ENCODE peak calls at places on chromosome 16, in five cellular contexts. One of them, this sample, is unnamed.

GRCh38 chr16:322476-323143 is 29.9 kb downstream of the AXIN1 start:
- DNase-seq in GM12878: no peak
- DNase-seq in HepG2: no peak
- DNase-seq in K562: no peak
- DNase-seq in H1: no peak
- DNase-seq in this sample: no peak

GRCh38 chr16:67529639-67530012 is 997 bp downstream of the RIPOR1 start:
- DNase-seq in GM12878: no peak
- DNase-seq in HepG2: no peak
- DNase-seq in H1: no peak
- DNase-seq in K562: no peak
- DNase-seq in this sample: peak; percentile 44

GRCh38 chr16:66878067-66878466 is 2.2 kb upstream of the PDP2 start:
- DNase-seq in K562: no peak
- DNase-seq in GM12878: no peak
- DNase-seq in H1: no peak
- DNase-seq in HepG2: no peak
- DNase-seq in this sample: no peak

GRCh38 chr16:48609453-48610023 is 442 bp downstream of the N4BP1 start:
- DNase-seq in K562: peak; percentile 66
- DNase-seq in H1: peak; percentile 66
- DNase-seq in HepG2: no peak
- DNase-seq in GM12878: no peak
- DNase-seq in this sample: peak; percentile 63

GRCh38 chr16:81551821-81552304 is 107.3 kb downstream of the CMIP start:
- DNase-seq in HepG2: no peak
- DNase-seq in K562: peak; percentile 35
- DNase-seq in GM12878: no peak
- DNase-seq in H1: no peak
- DNase-seq in this sample: no peak

GRCh38 chr16:53372942-53373871 is 61.1 kb upstream of the RBL2 start:
- DNase-seq in GM12878: no peak
- DNase-seq in K562: peak; percentile 39
- DNase-seq in HepG2: no peak
- DNase-seq in H1: peak; percentile 87
- DNase-seq in this sample: peak; percentile 91

GRCh38 chr16:53091508-53092211 is 36.9 kb downstream of the CHD9 start:
- DNase-seq in HepG2: no peak
- DNase-seq in K562: no peak
- DNase-seq in H1: no peak
- DNase-seq in GM12878: peak; percentile 72
- DNase-seq in this sample: peak; percentile 76

GRCh38 chr16:86826931-86827330 is 248.6 kb downstream of the FOXL1 start:
- DNase-seq in GM12878: no peak
- DNase-seq in K562: no peak
- DNase-seq in H1: no peak
- DNase-seq in HepG2: no peak
- DNase-seq in this sample: peak; percentile 86

GRCh38 chr16:20175358-20175757 is 101.7 kb upstream of the GPR139 start:
- DNase-seq in K562: no peak
- DNase-seq in HepG2: no peak
- DNase-seq in GM12878: peak; percentile 27
- DNase-seq in H1: no peak
- DNase-seq in this sample: peak; percentile 72

GRCh38 chr16:3461120-3461519 is 17.6 kb downstream of the NAA60 start:
- DNase-seq in K562: no peak
- DNase-seq in GM12878: no peak
- DNase-seq in H1: no peak
- DNase-seq in HepG2: no peak
- DNase-seq in this sample: no peak

GRCh38 chr16:75763250-75763649 is 37.0 kb upstream of the CPHXL start:
- DNase-seq in H1: no peak
- DNase-seq in GM12878: no peak
- DNase-seq in K562: no peak
- DNase-seq in HepG2: no peak
- DNase-seq in this sample: peak; percentile 17

GRCh38 chr16:83901101-83901500 is 2.2 kb downstream of the MLYCD start:
- DNase-seq in HepG2: no peak
- DNase-seq in H1: no peak
- DNase-seq in GM12878: no peak
- DNase-seq in K562: no peak
- DNase-seq in this sample: no peak

GRCh38 chr16:77739493-77739892 is 17.2 kb downstream of the NUDT7 start:
- DNase-seq in GM12878: no peak
- DNase-seq in HepG2: no peak
- DNase-seq in K562: no peak
- DNase-seq in H1: no peak
- DNase-seq in this sample: no peak

GRCh38 chr16:24775455-24775854 is 46.0 kb downstream of the TNRC6A start:
- DNase-seq in H1: no peak
- DNase-seq in GM12878: no peak
- DNase-seq in HepG2: no peak
- DNase-seq in K562: no peak
- DNase-seq in this sample: no peak

GRCh38 chr16:70157105-70157476 is 16.5 kb upstream of the CLEC18C start:
- DNase-seq in K562: peak; percentile 9
- DNase-seq in GM12878: no peak
- DNase-seq in HepG2: no peak
- DNase-seq in H1: no peak
- DNase-seq in this sample: no peak

GRCh38 chr16:74903882-74904678 is 80.8 kb downstream of the WDR59 start:
- DNase-seq in H1: no peak
- DNase-seq in K562: no peak
- DNase-seq in HepG2: no peak
- DNase-seq in GM12878: no peak
- DNase-seq in this sample: no peak

GRCh38 chr16:2926660-2927646 is 15.2 kb downstream of the FLYWCH1 start:
- DNase-seq in GM12878: no peak
- DNase-seq in HepG2: peak; percentile 74
- DNase-seq in H1: peak; percentile 93
- DNase-seq in K562: peak; percentile 77
- DNase-seq in this sample: peak; percentile 96

GRCh38 chr16:70780546-70780945 is 20.4 kb downstream of the VAC14 start:
- DNase-seq in H1: no peak
- DNase-seq in GM12878: no peak
- DNase-seq in HepG2: no peak
- DNase-seq in K562: no peak
- DNase-seq in this sample: no peak

GRCh38 chr16:75074920-75075687 is 41.5 kb downstream of the LDHD start:
- DNase-seq in GM12878: peak; percentile 96
- DNase-seq in K562: peak; percentile 63
- DNase-seq in HepG2: no peak
- DNase-seq in H1: no peak
- DNase-seq in this sample: no peak

GRCh38 chr16:68200120-68200783 is 35.7 kb downstream of the ESRP2 start:
- DNase-seq in HepG2: no peak
- DNase-seq in H1: no peak
- DNase-seq in GM12878: no peak
- DNase-seq in K562: no peak
- DNase-seq in this sample: no peak

GRCh38 chr16:50293994-50294855 is 27.9 kb downstream of the ADCY7 start:
- DNase-seq in HepG2: no peak
- DNase-seq in H1: no peak
- DNase-seq in GM12878: no peak
- DNase-seq in K562: no peak
- DNase-seq in this sample: no peak

GRCh38 chr16:50290856-50291255 is 24.5 kb downstream of the ADCY7 start:
- DNase-seq in K562: no peak
- DNase-seq in HepG2: no peak
- DNase-seq in H1: no peak
- DNase-seq in GM12878: no peak
- DNase-seq in this sample: no peak

GRCh38 chr16:50292566-50292948 is 26.2 kb downstream of the ADCY7 start:
- DNase-seq in HepG2: no peak
- DNase-seq in GM12878: no peak
- DNase-seq in K562: no peak
- DNase-seq in H1: no peak
- DNase-seq in this sample: no peak

GRCh38 chr16:50291719-50292565 is 25.6 kb downstream of the ADCY7 start:
- DNase-seq in H1: no peak
- DNase-seq in HepG2: peak; percentile 59
- DNase-seq in K562: no peak
- DNase-seq in GM12878: no peak
- DNase-seq in this sample: no peak

DNA sequence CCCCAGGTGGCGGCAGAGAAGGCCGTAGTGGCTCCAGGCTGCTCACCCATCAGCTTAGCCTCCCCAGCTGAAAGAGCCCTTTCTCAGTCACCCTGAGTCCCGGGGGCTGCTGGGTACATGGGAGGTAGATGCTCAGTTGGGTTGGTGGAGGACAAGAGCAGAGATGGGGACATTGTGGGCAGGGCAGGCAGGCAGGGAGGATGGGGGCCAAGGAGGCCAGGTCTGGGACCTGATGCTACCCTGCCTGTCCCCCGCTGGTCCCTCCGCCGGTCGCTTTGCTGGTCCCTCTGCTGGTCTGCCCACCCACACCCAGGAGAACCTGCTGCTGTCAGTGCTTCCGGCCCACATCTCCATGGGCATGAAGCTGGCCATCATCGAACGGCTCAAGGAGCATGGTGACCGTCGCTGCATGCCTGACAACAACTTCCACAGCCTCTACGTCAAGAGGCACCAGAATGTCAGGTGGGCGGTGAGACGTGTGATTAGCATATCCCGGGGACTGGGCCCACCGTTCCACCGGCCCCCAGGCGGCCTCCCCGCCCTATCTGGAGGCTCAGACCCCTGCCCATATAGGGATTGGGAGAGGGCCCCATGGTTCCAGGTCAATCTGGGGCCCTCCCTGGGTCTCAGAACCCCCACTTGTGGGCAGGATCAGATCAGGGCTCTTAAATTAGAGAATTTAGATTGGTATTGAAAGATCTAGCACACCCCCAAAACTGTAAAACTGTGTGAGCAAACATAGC is 26.9 kb downstream of the ADCY7 start:
- DNase-seq in H1: no peak
- DNase-seq in K562: no peak
- DNase-seq in GM12878: no peak
- DNase-seq in HepG2: no peak
- DNase-seq in this sample: no peak
- H3K36me3 ChIP-seq in H1: no peaks in the 10 kb centered on the region
- H3K36me3 ChIP-seq in K562: peaks cover 91% of the 10 kb centered on the region
- H3K36me3 ChIP-seq in GM12878: peaks cover 23% of the 10 kb centered on the region
- H3K36me3 ChIP-seq in HepG2: no peaks in the 10 kb centered on the region
- H3K36me3 ChIP-seq in this sample: no peaks in the 10 kb centered on the region

GRCh38 chr16:57118461-57119084 is 26.2 kb downstream of the CPNE2 start:
- DNase-seq in GM12878: no peak
- DNase-seq in H1: no peak
- DNase-seq in K562: no peak
- DNase-seq in HepG2: no peak
- DNase-seq in this sample: no peak

GRCh38 chr16:57115148-57115503 is 22.7 kb downstream of the CPNE2 start:
- DNase-seq in HepG2: no peak
- DNase-seq in K562: no peak
- DNase-seq in H1: no peak
- DNase-seq in GM12878: no peak
- DNase-seq in this sample: no peak

GRCh38 chr16:57113664-57114063 is 21.3 kb downstream of the CPNE2 start:
- DNase-seq in HepG2: no peak
- DNase-seq in K562: no peak
- DNase-seq in GM12878: no peak
- DNase-seq in H1: no peak
- DNase-seq in this sample: no peak

GRCh38 chr16:57113042-57113453 is 20.7 kb downstream of the CPNE2 start:
- DNase-seq in HepG2: no peak
- DNase-seq in K562: no peak
- DNase-seq in H1: no peak
- DNase-seq in GM12878: no peak
- DNase-seq in this sample: no peak

DNA sequence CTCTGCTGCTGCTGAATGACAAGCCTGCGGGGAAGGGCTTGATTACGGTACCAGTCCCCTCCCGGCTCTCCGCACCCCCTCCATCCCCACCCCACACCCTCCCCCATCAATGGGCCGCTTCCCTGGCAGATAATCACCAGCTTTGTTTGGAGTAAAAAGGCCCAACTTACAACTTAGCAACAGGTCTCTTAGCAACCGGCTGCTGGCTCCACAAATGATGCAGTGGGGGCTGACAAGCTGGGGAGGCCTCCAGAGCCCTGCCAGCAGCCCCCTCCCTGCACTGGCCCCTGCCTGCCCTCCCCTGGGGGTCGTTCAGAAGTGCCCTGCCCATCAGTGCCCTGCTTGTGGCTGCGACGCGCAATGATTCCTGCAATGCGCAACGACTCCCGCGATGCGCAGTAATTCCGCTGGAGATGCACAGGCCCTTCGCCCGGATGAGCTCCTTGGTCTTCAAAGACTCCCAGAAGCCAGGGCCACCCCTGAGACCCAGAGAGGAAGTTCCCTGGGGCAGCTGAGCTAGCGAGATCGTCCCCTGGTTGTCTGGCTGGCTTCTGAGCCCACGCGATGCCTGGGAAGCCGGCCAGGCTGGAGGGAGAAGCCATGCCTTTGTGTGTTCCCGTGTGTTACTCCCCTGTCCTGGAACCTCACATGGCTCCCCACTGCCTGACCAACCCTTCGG is 23.3 kb downstream of the CPNE2 start:
- DNase-seq in K562: no peak
- DNase-seq in HepG2: no peak
- DNase-seq in H1: no peak
- DNase-seq in GM12878: no peak
- DNase-seq in this sample: peak; percentile 60
- H2AFZ ChIP-seq in K562: no peak overlapping the region
- H2AFZ ChIP-seq in HepG2: no peak overlapping the region
- H2AFZ ChIP-seq in H1: no peak overlapping the region
- H2AFZ ChIP-seq in GM12878: no peak overlapping the region
- H2AFZ ChIP-seq in this sample: no peak overlapping the region

DNA sequence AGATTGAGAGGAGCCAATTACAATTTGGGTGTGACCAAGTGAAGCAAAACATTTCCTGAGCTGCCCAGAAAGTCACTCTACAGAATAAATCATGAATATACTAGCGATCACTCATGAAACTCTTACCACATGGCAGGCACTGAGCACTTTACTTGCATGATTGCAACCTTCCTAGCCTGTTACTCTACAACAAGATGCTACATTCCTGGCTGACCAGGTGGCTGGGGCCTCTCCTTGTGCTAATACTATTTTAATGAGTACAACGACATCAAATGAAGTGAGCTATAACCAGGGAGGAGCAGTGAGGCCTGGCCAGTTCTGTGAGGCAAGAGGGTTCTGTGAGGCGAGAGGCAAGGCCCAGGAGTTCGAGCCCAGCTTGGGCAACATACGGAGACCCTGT is 75.2 kb downstream of the CPPED1 start:
- DNase-seq in HepG2: no peak
- DNase-seq in K562: no peak
- DNase-seq in H1: no peak
- DNase-seq in GM12878: no peak
- DNase-seq in this sample: peak; percentile 31
- TF ChIP-seq CREB1 in HepG2: no peak
- TF ChIP-seq CREB1 in K562: no peak
- TF ChIP-seq CREB1 in H1: no peak
- TF ChIP-seq CREB1 in GM12878: no peak
- TF ChIP-seq CREB1 in this sample: no peak

DNA sequence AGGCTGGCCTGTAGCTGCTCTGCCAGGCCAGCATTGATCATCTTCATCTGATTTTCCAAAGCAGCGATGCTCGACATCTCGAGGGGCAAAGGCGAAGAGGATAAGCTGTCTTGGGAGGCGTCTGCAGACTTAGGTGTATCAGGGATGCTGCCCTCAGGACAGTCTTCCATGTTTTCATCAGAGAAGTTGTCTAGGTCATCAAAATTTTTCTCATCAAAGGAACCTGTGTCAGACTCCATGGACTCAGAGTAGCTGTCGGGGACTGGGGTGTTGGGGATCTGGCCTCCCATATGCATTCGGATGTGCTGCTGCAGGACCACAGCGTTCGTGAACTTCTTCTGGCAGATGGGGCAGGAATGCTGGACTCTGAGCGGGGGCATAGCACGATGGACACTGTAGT is 11.5 kb downstream of the SALL1 start:
- DNase-seq in GM12878: no peak
- DNase-seq in HepG2: no peak
- DNase-seq in K562: no peak
- DNase-seq in H1: peak; percentile 23
- DNase-seq in this sample: no peak
- H3K36me3 ChIP-seq in GM12878: no peaks in the 10 kb centered on the region
- H3K36me3 ChIP-seq in HepG2: peaks cover 48% of the 10 kb centered on the region
- H3K36me3 ChIP-seq in K562: no peaks in the 10 kb centered on the region
- H3K36me3 ChIP-seq in H1: peaks cover 27% of the 10 kb centered on the region
- H3K36me3 ChIP-seq in this sample: peaks cover 4% of the 10 kb centered on the region